ENCODE peak calls at places on chromosomes 7 and 10, in six cellular contexts. One of them, this sample, is unnamed.

GRCh38 chr7:77349141-77349540 is 67.0 kb downstream of the GSAP start:
- DNase-seq in upper lobe of right lung: no peak
- DNase-seq in pancreas: no peak
- DNase-seq in coronary artery: no peak
- DNase-seq in fibroblast of the aortic adventitia: peak; percentile 40
- DNase-seq in HL-60: no peak
- DNase-seq in this sample: no peak

GRCh38 chr10:34088208-34088794 is 726.8 kb downstream of the PARD3 start:
- DNase-seq in upper lobe of right lung: no peak
- DNase-seq in pancreas: no peak
- DNase-seq in coronary artery: no peak
- DNase-seq in fibroblast of the aortic adventitia: no peak
- DNase-seq in HL-60: no peak
- DNase-seq in this sample: no peak

GRCh38 chr10:132465889-132466519 is 69.0 kb downstream of the PWWP2B start:
- DNase-seq in upper lobe of right lung: no peak
- DNase-seq in pancreas: no peak
- DNase-seq in coronary artery: no peak
- DNase-seq in fibroblast of the aortic adventitia: no peak
- DNase-seq in HL-60: no peak
- DNase-seq in this sample: no peak

GRCh38 chr10:114995468-114995867 is 57.5 kb downstream of the TRUB1 start:
- DNase-seq in upper lobe of right lung: no peak
- DNase-seq in pancreas: no peak
- DNase-seq in coronary artery: no peak
- DNase-seq in fibroblast of the aortic adventitia: no peak
- DNase-seq in HL-60: no peak
- DNase-seq in this sample: peak; percentile 7

GRCh38 chr7:112056409-112056808 is 149.8 kb downstream of the DOCK4 start:
- DNase-seq in upper lobe of right lung: no peak
- DNase-seq in pancreas: no peak
- DNase-seq in coronary artery: no peak
- DNase-seq in fibroblast of the aortic adventitia: peak; percentile 44
- DNase-seq in HL-60: no peak
- DNase-seq in this sample: no peak

GRCh38 chr10:26881600-26882331 is 21.0 kb upstream of the ABI1 start:
- DNase-seq in upper lobe of right lung: no peak
- DNase-seq in pancreas: no peak
- DNase-seq in coronary artery: no peak
- DNase-seq in fibroblast of the aortic adventitia: peak; percentile 85
- DNase-seq in HL-60: no peak
- DNase-seq in this sample: peak; percentile 38

GRCh38 chr10:63313066-63313465 is 152.7 kb downstream of the JMJD1C start:
- DNase-seq in upper lobe of right lung: no peak
- DNase-seq in pancreas: no peak
- DNase-seq in coronary artery: no peak
- DNase-seq in fibroblast of the aortic adventitia: no peak
- DNase-seq in HL-60: no peak
- DNase-seq in this sample: no peak

GRCh38 chr10:123551259-123551658 is 114.9 kb upstream of the GPR26 start:
- DNase-seq in upper lobe of right lung: no peak
- DNase-seq in pancreas: no peak
- DNase-seq in coronary artery: peak; percentile 21
- DNase-seq in fibroblast of the aortic adventitia: no peak
- DNase-seq in HL-60: no peak
- DNase-seq in this sample: no peak

GRCh38 chr10:124264711-124265390 is 153.9 kb downstream of the OAT start:
- DNase-seq in upper lobe of right lung: peak; percentile 51
- DNase-seq in pancreas: no peak
- DNase-seq in coronary artery: no peak
- DNase-seq in fibroblast of the aortic adventitia: no peak
- DNase-seq in HL-60: no peak
- DNase-seq in this sample: no peak

GRCh38 chr7:512146-512510 is 7.5 kb downstream of the PDGFA start:
- DNase-seq in upper lobe of right lung: no peak
- DNase-seq in pancreas: no peak
- DNase-seq in coronary artery: no peak
- DNase-seq in fibroblast of the aortic adventitia: no peak
- DNase-seq in HL-60: no peak
- DNase-seq in this sample: no peak

GRCh38 chr10:32210306-32211045 is 136.5 kb downstream of the EPC1 start:
- DNase-seq in upper lobe of right lung: no peak
- DNase-seq in pancreas: peak; percentile 22
- DNase-seq in coronary artery: no peak
- DNase-seq in fibroblast of the aortic adventitia: peak; percentile 77
- DNase-seq in HL-60: no peak
- DNase-seq in this sample: peak; percentile 33

GRCh38 chr7:8423057-8423456 is 10.4 kb upstream of the NXPH1 start:
- DNase-seq in upper lobe of right lung: no peak
- DNase-seq in pancreas: no peak
- DNase-seq in coronary artery: no peak
- DNase-seq in fibroblast of the aortic adventitia: no peak
- DNase-seq in HL-60: no peak
- DNase-seq in this sample: no peak

GRCh38 chr7:101848168-101848951 is 30.9 kb downstream of the CUX1 start:
- DNase-seq in upper lobe of right lung: no peak
- DNase-seq in pancreas: no peak
- DNase-seq in coronary artery: no peak
- DNase-seq in fibroblast of the aortic adventitia: no peak
- DNase-seq in HL-60: no peak
- DNase-seq in this sample: no peak

DNA sequence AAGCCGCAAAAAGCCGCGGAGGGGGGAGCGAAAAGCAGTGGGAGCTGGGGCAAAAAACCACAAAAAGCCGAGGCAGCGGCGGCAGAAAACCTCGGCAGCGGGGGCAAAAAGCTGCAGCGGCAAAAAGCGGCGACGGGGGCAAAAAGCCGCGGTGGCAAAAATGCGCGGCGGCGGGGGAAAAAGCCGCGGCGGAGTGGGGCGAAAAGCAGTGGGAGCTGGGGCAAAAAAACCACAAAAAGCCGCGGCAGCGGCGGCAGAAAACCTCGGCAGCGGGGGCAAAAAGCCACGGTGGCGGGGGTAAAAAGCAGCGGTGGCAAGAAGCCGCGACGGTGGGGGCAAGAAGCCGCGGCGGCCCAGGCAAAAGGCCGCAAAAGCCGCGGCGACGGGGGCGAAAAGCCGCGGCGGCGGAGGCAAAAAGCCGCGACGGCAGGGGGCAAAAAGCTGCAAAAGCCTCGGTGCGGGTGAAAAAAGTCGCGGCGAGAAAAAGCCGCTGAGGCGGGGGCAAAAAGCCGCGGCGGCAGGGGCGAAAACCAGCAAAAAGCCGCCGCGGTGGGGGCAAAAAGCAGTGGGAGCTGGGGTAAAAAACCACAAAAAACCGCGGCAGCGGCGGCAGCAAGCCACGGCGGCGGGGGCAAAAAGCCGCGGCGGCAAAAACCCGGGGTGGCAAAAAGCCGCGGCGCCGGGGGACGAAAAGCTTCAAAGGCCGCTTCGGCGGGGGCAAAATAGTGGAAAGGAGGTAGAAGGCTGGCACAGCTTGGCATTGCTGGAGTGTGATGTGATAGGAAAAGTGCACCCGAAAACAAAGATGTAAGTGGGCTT is 135.9 kb downstream of the ZNF92 start:
- DNase-seq in upper lobe of right lung: peak; percentile 62
- DNase-seq in pancreas: no peak
- DNase-seq in coronary artery: no peak
- DNase-seq in fibroblast of the aortic adventitia: no peak
- DNase-seq in HL-60: no peak
- DNase-seq in this sample: no peak
- TF ChIP-seq CTCF in upper lobe of right lung: no peak
- TF ChIP-seq CTCF in pancreas: no peak
- TF ChIP-seq CTCF in coronary artery: no peak
- TF ChIP-seq CTCF in fibroblast of the aortic adventitia: no peak
- TF ChIP-seq CTCF in HL-60: no peak
- TF ChIP-seq CTCF in this sample: no peak

DNA sequence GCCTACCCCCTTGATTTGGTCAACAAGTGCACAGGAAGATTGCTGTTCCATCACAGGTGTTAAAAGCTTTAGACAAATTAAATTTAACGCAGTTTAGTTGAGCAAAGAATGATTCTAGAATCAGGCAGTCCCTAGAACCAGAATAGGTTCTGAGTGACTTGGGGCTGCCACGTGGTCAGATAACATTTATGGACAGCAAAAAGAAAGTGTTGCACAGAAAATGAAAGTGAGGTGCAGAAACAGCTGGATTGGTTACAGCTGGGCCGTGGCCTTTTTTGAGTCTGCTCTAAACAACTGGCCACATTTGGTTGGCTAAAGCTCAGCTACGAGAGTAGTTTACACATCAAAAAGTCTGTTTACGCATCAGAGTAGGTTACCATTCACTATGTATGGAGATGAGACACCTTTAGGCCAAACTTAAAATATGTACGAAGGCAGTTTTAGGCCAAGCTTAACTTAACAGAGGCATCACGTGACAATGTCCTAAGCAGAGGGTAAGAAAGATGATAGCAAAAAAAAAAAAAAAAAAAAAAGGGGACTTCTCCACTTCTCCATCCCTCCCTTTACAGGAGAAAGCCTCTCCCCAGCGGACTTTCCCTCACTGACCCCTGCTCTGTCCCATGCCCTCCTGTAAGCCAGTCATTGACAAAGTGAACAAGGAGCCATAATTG is 133.2 kb upstream of the PRR15 start:
- DNase-seq in upper lobe of right lung: no peak
- DNase-seq in pancreas: no peak
- DNase-seq in coronary artery: no peak
- DNase-seq in fibroblast of the aortic adventitia: no peak
- DNase-seq in HL-60: no peak
- DNase-seq in this sample: no peak
- H3K4me3 ChIP-seq in upper lobe of right lung: no peak overlapping the region
- H3K4me3 ChIP-seq in pancreas: no peak overlapping the region
- H3K4me3 ChIP-seq in coronary artery: no peak overlapping the region
- H3K4me3 ChIP-seq in fibroblast of the aortic adventitia: no peak overlapping the region
- H3K4me3 ChIP-seq in HL-60: no peak overlapping the region
- H3K4me3 ChIP-seq in this sample: no peak overlapping the region

GRCh38 chr7:142443614-142444013 is 185.8 kb upstream of the PRSS58 start:
- DNase-seq in upper lobe of right lung: no peak
- DNase-seq in pancreas: no peak
- DNase-seq in coronary artery: no peak
- DNase-seq in fibroblast of the aortic adventitia: no peak
- DNase-seq in HL-60: peak; percentile 76
- DNase-seq in this sample: no peak

GRCh38 chr7:142440219-142441073 is 182.6 kb upstream of the PRSS58 start:
- DNase-seq in upper lobe of right lung: no peak
- DNase-seq in pancreas: no peak
- DNase-seq in coronary artery: no peak
- DNase-seq in fibroblast of the aortic adventitia: peak; percentile 70
- DNase-seq in HL-60: no peak
- DNase-seq in this sample: no peak

GRCh38 chr7:142450206-142450605 is 192.3 kb upstream of the PRSS58 start:
- DNase-seq in upper lobe of right lung: no peak
- DNase-seq in pancreas: no peak
- DNase-seq in coronary artery: no peak
- DNase-seq in fibroblast of the aortic adventitia: no peak
- DNase-seq in HL-60: no peak
- DNase-seq in this sample: no peak

GRCh38 chr7:142441074-142441403 is 183.2 kb upstream of the PRSS58 start:
- DNase-seq in upper lobe of right lung: no peak
- DNase-seq in pancreas: no peak
- DNase-seq in coronary artery: no peak
- DNase-seq in fibroblast of the aortic adventitia: no peak
- DNase-seq in HL-60: no peak
- DNase-seq in this sample: no peak

GRCh38 chr7:142445019-142445686 is 187.3 kb upstream of the PRSS58 start:
- DNase-seq in upper lobe of right lung: no peak
- DNase-seq in pancreas: no peak
- DNase-seq in coronary artery: no peak
- DNase-seq in fibroblast of the aortic adventitia: no peak
- DNase-seq in HL-60: no peak
- DNase-seq in this sample: no peak
- TF ChIP-seq CTCF in upper lobe of right lung: no peak
- TF ChIP-seq CTCF in pancreas: no peak
- TF ChIP-seq CTCF in coronary artery: no peak
- TF ChIP-seq CTCF in fibroblast of the aortic adventitia: no peak
- TF ChIP-seq CTCF in HL-60: peak; percentile 18
- TF ChIP-seq CTCF in this sample: peak; percentile 24

GRCh38 chr10:60578217-60578616 is 188.5 kb upstream of the ANK3 start:
- DNase-seq in upper lobe of right lung: no peak
- DNase-seq in pancreas: no peak
- DNase-seq in coronary artery: no peak
- DNase-seq in fibroblast of the aortic adventitia: no peak
- DNase-seq in HL-60: no peak
- DNase-seq in this sample: no peak

GRCh38 chr10:60575105-60575504 is 185.4 kb upstream of the ANK3 start:
- DNase-seq in upper lobe of right lung: no peak
- DNase-seq in pancreas: no peak
- DNase-seq in coronary artery: no peak
- DNase-seq in fibroblast of the aortic adventitia: peak; percentile 8
- DNase-seq in HL-60: no peak
- DNase-seq in this sample: no peak

GRCh38 chr10:60573342-60573741 is 183.7 kb upstream of the ANK3 start:
- DNase-seq in upper lobe of right lung: no peak
- DNase-seq in pancreas: no peak
- DNase-seq in coronary artery: no peak
- DNase-seq in fibroblast of the aortic adventitia: peak; percentile 6
- DNase-seq in HL-60: no peak
- DNase-seq in this sample: no peak

GRCh38 chr10:60574388-60574787 is 184.7 kb upstream of the ANK3 start:
- DNase-seq in upper lobe of right lung: no peak
- DNase-seq in pancreas: no peak
- DNase-seq in coronary artery: no peak
- DNase-seq in fibroblast of the aortic adventitia: no peak
- DNase-seq in HL-60: no peak
- DNase-seq in this sample: no peak

GRCh38 chr10:60576130-60577069 is 186.7 kb upstream of the ANK3 start:
- DNase-seq in upper lobe of right lung: no peak
- DNase-seq in pancreas: no peak
- DNase-seq in coronary artery: no peak
- DNase-seq in fibroblast of the aortic adventitia: no peak
- DNase-seq in HL-60: no peak
- DNase-seq in this sample: no peak
- H3K4me3 ChIP-seq in upper lobe of right lung: no peak overlapping the region
- H3K4me3 ChIP-seq in pancreas: no peak overlapping the region
- H3K4me3 ChIP-seq in coronary artery: peak overlapping the region; percentile 15
- H3K4me3 ChIP-seq in fibroblast of the aortic adventitia: no peak overlapping the region
- H3K4me3 ChIP-seq in HL-60: no peak overlapping the region
- H3K4me3 ChIP-seq in this sample: no peak overlapping the region

GRCh38 chr7:23469150-23469960 is 936 bp downstream of the IGF2BP3 start:
- DNase-seq in upper lobe of right lung: no peak
- DNase-seq in pancreas: no peak
- DNase-seq in coronary artery: no peak
- DNase-seq in fibroblast of the aortic adventitia: peak; percentile 14
- DNase-seq in HL-60: no peak
- DNase-seq in this sample: no peak
- TF ChIP-seq CTCF in upper lobe of right lung: no peak
- TF ChIP-seq CTCF in pancreas: no peak
- TF ChIP-seq CTCF in coronary artery: no peak
- TF ChIP-seq CTCF in fibroblast of the aortic adventitia: no peak
- TF ChIP-seq CTCF in HL-60: no peak
- TF ChIP-seq CTCF in this sample: no peak